ENCODE peak calls at places on chromosomes 16 and 17, in nine cellular contexts. W is T-helper 17 cell; D is lower leg skin; X is heart right ventricle; C is ELF-1; I is fibroblast of villous mesenchyme; Z is Kasumi-1; J is activated CD4-positive, alpha-beta T cell treated with anti-CD3 and anti-CD28 coated beads, Interleukin-2, amount 50 U/mL, for 48 hours; K is stimulated activated CD8-positive, alpha-beta memory T cell treated with anti-CD3 and anti-CD28 coated beads, Interleukin-4, amount 100 ng/mL, for 1 hour. R is an unnamed sample.

GRCh38 chr17:40069751-40070643 is 7.2 kb downstream of the THRA start:
- DNase-seq in I (no peak), C (no peak), X (peak; percentile 69), W (no peak), Z (peak; percentile 9), D (no peak), K (no peak), J (no peak), R (no peak)

GRCh38 chr16:47073223-47074155 is 70.3 kb downstream of the NETO2 start:
- DNase-seq in K (no peak), W (no peak), Z (no peak), D (no peak), X (no peak), I (no peak), C (no peak), J (no peak), R (no peak)

GRCh38 chr16:24848065-24848464 is 2.3 kb downstream of the SLC5A11 start:
- DNase-seq in J (no peak), D (no peak), I (peak; percentile 26), W (no peak), Z (no peak), C (no peak), K (no peak), X (no peak), R (no peak)

GRCh38 chr16:10080031-10080772 is 102.0 kb downstream of the GRIN2A start:
- DNase-seq in J (no peak), X (peak; percentile 55), D (no peak), C (peak; percentile 49), Z (no peak), W (no peak), K (no peak), I (peak; percentile 75), R (peak; percentile 16)

GRCh38 chr17:45346255-45347015 is 29.6 kb upstream of the MAP3K14 start:
- DNase-seq in X (peak; percentile 43), D (peak; percentile 79), W (no peak), I (peak; percentile 28), K (no peak), Z (no peak), J (no peak), C (no peak), R (peak; percentile 62)

GRCh38 chr16:10883004-10883403 is 6.0 kb downstream of the CIITA start:
- DNase-seq in C (peak; percentile 78), Z (no peak), K (no peak), I (no peak), X (no peak), J (no peak), W (no peak), D (no peak), R (no peak)

GRCh38 chr16:81497690-81498089 is 53.1 kb downstream of the CMIP start:
- DNase-seq in X (no peak), K (no peak), I (no peak), W (no peak), Z (peak; percentile 91), J (no peak), C (no peak), D (no peak), R (no peak)

GRCh38 chr16:85738878-85739715 is 11.8 kb downstream of the C16orf74 start:
- DNase-seq in D (no peak), C (peak; percentile 77), Z (no peak), J (no peak), W (no peak), X (no peak), K (no peak), I (peak; percentile 51), R (no peak)

GRCh38 chr16:55508941-55509920 is at the start of gene LPCAT2:
- DNase-seq in Z (peak; percentile 81), I (peak; percentile 87), X (peak; percentile 85), D (peak; percentile 96), K (no peak), C (peak; percentile 95), J (peak; percentile 55), W (no peak), R (no peak)

GRCh38 chr17:64771980-64772844 is 110.1 kb upstream of the SMURF2 start:
- DNase-seq in D (peak; percentile 81), W (no peak), J (no peak), X (no peak), I (no peak), C (no peak), K (no peak), Z (peak; percentile 39), R (peak; percentile 56)

GRCh38 chr16:25126820-25127232 is 15.3 kb downstream of the LCMT1 start:
- DNase-seq in Z (peak; percentile 32), I (peak; percentile 81), X (no peak), J (peak; percentile 46), K (no peak), W (no peak), C (no peak), D (no peak), R (no peak)

GRCh38 chr17:81513669-81514484 is 1.3 kb upstream of the ACTG1 start:
- DNase-seq in J (peak; percentile 60), C (peak; percentile 84), W (no peak), D (peak; percentile 94), I (peak; percentile 80), K (no peak), X (peak; percentile 72), Z (peak; percentile 67), R (peak; percentile 85)

GRCh38 chr16:637081-638018 is 1.2 kb upstream of the METTL26 start:
- DNase-seq in X (peak; percentile 92), D (peak; percentile 97), I (peak; percentile 92), J (peak; percentile 89), K (peak; percentile 73), Z (peak; percentile 24), C (no peak), W (peak; percentile 68), R (no peak)

GRCh38 chr16:11582157-11582814 is 4.4 kb downstream of the LITAF start:
- DNase-seq in X (no peak), D (no peak), W (no peak), C (no peak), Z (no peak), I (no peak), J (no peak), K (no peak), R (no peak)

GRCh38 chr17:45784583-45785372 is 658 bp downstream of the CRHR1 start:
- DNase-seq in K (no peak), J (peak; percentile 47), I (peak; percentile 9), D (peak; percentile 90), Z (peak; percentile 40), W (peak; percentile 13), C (no peak), X (no peak), R (no peak)

GRCh38 chr17:28049071-28049470 is 6.6 kb downstream of the NLK start:
- DNase-seq in I (no peak), D (no peak), K (no peak), W (no peak), X (no peak), C (no peak), Z (no peak), J (no peak), R (no peak)

GRCh38 chr17:72039490-72039889 is 81.3 kb upstream of the SOX9 start:
- DNase-seq in Z (no peak), K (no peak), X (no peak), C (no peak), I (no peak), D (no peak), J (no peak), W (no peak), R (no peak)

GRCh38 chr17:14310101-14310500 is 9.2 kb downstream of the HS3ST3B1 start:
- DNase-seq in Z (no peak), C (no peak), D (peak; percentile 64), W (no peak), I (no peak), J (no peak), K (no peak), X (no peak), R (no peak)

GRCh38 chr17:13154403-13154802 is 136.6 kb upstream of the ELAC2 start:
- DNase-seq in Z (no peak), X (no peak), J (no peak), C (no peak), I (no peak), K (no peak), W (no peak), D (no peak), R (no peak)

GRCh38 chr17:56593073-56593740 is at the start of gene NOG:
- DNase-seq in K (no peak), I (peak; percentile 20), Z (peak; percentile 79), W (no peak), C (no peak), X (peak; percentile 45), J (peak; percentile 33), D (peak; percentile 88), R (no peak)

R was measured in ascending aorta.